ENCODE peak calls at places on chromosomes 5 and 9, in nine cellular contexts. H, P, F, Z, D, V, M, W and N are unnamed samples.

GRCh38 chr5:71907589-71908145 is 188.6 kb downstream of the CARTPT start:
- DNase-seq in H (no peak), P (no peak), F (no peak), Z (no peak), D (no peak), V (no peak), M (no peak), W (no peak), N (no peak)

GRCh38 chr9:2771661-2772060 is 54.4 kb downstream of the KCNV2 start:
- DNase-seq in H (no peak), P (no peak), F (no peak), Z (no peak), D (peak), V (no peak), M (no peak), W (no peak), N (no peak)

GRCh38 chr9:107786561-107786960 is 297.0 kb upstream of the KLF4 start:
- DNase-seq in H (no peak), P (no peak), F (no peak), Z (no peak), D (no peak), V (no peak), M (no peak), W (no peak), N (no peak)

GRCh38 chr5:131324311-131324710 is 60.5 kb downstream of the CDC42SE2 start:
- DNase-seq in H (no peak), P (no peak), F (no peak), Z (no peak), D (no peak), V (no peak), M (no peak), W (peak), N (peak)

GRCh38 chr9:98248737-98249474 is 6.5 kb downstream of the TBC1D2 start:
- DNase-seq in H (peak), P (peak), F (no peak), Z (peak), D (peak), V (no peak), M (no peak), W (peak), N (no peak)

GRCh38 chr9:95785209-95785608 is 90.3 kb upstream of the ERCC6L2 start:
- DNase-seq in H (no peak), P (no peak), F (no peak), Z (no peak), D (no peak), V (no peak), M (no peak), W (no peak), N (no peak)

GRCh38 chr5:74442466-74442865 is 198.1 kb downstream of the ENC1 start:
- DNase-seq in H (no peak), P (no peak), F (peak), Z (no peak), D (no peak), V (no peak), M (no peak), W (no peak), N (no peak)

GRCh38 chr9:131678499-131679111 is 61.3 kb downstream of the RAPGEF1 start:
- DNase-seq in H (peak), P (peak), F (no peak), Z (peak), D (peak), V (no peak), M (peak), W (peak), N (no peak)

GRCh38 chr5:138903113-138903789 is 28.1 kb upstream of the LRRTM2 start:
- DNase-seq in H (no peak), P (peak), F (no peak), Z (no peak), D (no peak), V (no peak), M (no peak), W (no peak), N (no peak)

GRCh38 chr5:5306696-5307095 is 115.8 kb upstream of the ICE1 start:
- DNase-seq in H (no peak), P (no peak), F (no peak), Z (no peak), D (peak), V (no peak), M (no peak), W (peak), N (no peak)